ENCODE peak calls at places on chromosomes 11 and 22, in ten cellular contexts. P, M, J, D, S, Q, U, V, R and C are unnamed samples.

GRCh38 chr11:110856993-110857812 is 145.0 kb upstream of the ARHGAP20 start:
- DNase-seq in M (no peak), R (no peak), U (no peak), Q (no peak), D (peak; percentile 61), P (no peak), J (no peak), S (peak; percentile 39), V (no peak), C (no peak)

GRCh38 chr11:79438631-79439429 is 2.0 kb downstream of the TENM4 start:
- DNase-seq in D (peak; percentile 42), U (peak; percentile 30), V (no peak), J (no peak), S (no peak), M (peak; percentile 18), R (no peak), P (peak; percentile 57), Q (no peak), C (no peak)

GRCh38 chr11:121534131-121535093 is 81.6 kb upstream of the SORL1-AS1 start:
- DNase-seq in D (peak; percentile 24), U (peak; percentile 18), J (no peak), R (peak; percentile 16), M (no peak), S (no peak), V (no peak), Q (peak; percentile 46), P (peak; percentile 29), C (no peak)

GRCh38 chr11:123386746-123387510 is 43.1 kb upstream of the GRAMD1B start:
- DNase-seq in R (no peak), P (no peak), U (no peak), Q (no peak), J (no peak), V (no peak), M (no peak), D (peak; percentile 43), S (no peak), C (no peak)

GRCh38 chr11:69198891-69199582 is 43.3 kb downstream of the SMIM38 start:
- DNase-seq in M (no peak), D (no peak), P (no peak), Q (no peak), S (no peak), V (no peak), U (no peak), R (no peak), J (no peak), C (no peak)

GRCh38 chr11:44203270-44204043 is 106.5 kb downstream of the ALX4 start:
- DNase-seq in M (no peak), J (no peak), Q (peak; percentile 38), S (no peak), P (no peak), D (no peak), R (no peak), U (peak; percentile 33), V (no peak), C (no peak)

GRCh38 chr11:79344765-79345164 is 96.1 kb downstream of the TENM4 start:
- DNase-seq in S (no peak), V (no peak), P (no peak), M (no peak), Q (no peak), J (no peak), D (no peak), U (no peak), R (no peak), C (no peak)

GRCh38 chr22:18148508-18148965 is 1.4 kb upstream of the USP18 start:
- DNase-seq in P (no peak), Q (no peak), V (no peak), R (no peak), S (no peak), J (no peak), U (no peak), M (no peak), D (no peak), C (no peak)

DNA sequence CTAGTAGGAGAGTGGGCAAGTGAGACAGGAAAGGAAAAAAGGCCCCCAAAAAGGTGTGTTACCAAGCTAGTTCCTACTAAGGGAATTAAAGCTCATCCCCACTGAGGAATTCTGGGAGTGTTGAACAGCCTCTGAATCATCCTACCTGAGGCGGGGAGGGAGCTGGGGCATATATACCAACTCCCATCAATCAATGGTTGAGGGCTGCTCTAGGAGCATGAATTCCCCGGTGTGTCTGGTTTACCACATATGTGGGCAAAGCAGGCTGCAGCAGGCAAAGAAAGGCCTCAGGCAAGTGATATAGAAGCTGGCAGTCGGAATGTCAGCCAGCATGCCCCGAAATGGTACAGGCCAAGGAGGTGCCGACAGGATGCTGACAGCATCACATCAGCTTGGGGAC is 23.6 kb upstream of the CDON start:
- DNase-seq in R (no peak), V (no peak), Q (no peak), D (no peak), U (no peak), S (no peak), J (no peak), M (no peak), P (no peak), C (no peak)
- TF ChIP-seq POLR2A in R (no peak), V (no peak), Q (no peak), D (no peak), U (no peak), S (no peak), J (no peak), M (no peak), P (no peak), C (no peak)

DNA sequence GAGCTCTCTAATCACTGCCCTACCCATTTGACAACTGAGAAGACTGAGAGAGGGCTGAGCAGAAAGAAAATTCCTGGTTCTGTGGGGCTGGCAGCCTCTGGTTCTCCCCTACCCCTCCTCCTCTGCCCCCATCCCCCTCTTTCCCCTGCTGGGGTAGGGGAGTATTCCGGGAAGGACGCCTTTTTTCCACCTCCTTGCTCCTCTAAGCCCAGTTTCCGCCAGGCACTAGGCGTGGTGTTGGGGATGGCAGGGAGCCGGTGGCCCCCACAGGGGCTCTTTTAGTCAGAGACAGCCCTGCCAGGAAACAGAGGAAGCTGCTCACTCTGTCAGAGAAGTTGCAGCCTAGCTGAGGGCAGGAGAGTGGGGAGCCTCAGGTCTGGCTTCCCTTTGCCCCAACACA is 15.6 kb upstream of the ARHGEF17 start:
- DNase-seq in U (no peak), P (no peak), D (no peak), S (no peak), M (no peak), Q (no peak), J (no peak), R (no peak), V (no peak), C (no peak)
- TF ChIP-seq POLR2A in U (no peak), P (no peak), D (no peak), S (no peak), M (no peak), Q (no peak), J (no peak), R (no peak), V (no peak), C (no peak)

GRCh38 chr11:57662893-57663292 is 5.0 kb upstream of the ZDHHC5 start:
- DNase-seq in M (no peak), R (no peak), V (no peak), Q (no peak), U (no peak), S (no peak), D (no peak), J (peak; percentile 49), P (no peak), C (peak; percentile 54)

GRCh38 chr11:57656936-57657289 is 649 bp upstream of the CLP1 start:
- DNase-seq in D (no peak), S (no peak), R (no peak), V (no peak), U (no peak), Q (no peak), P (no peak), J (no peak), M (no peak), C (no peak)

GRCh38 chr11:57657290-57658022 is at the start of gene CLP1:
- DNase-seq in Q (peak; percentile 99), U (peak; percentile 100), R (peak; percentile 100), J (peak; percentile 99), M (peak; percentile 100), V (peak; percentile 88), D (peak; percentile 99), S (peak; percentile 94), P (peak; percentile 99), C (peak; percentile 99)

GRCh38 chr11:57658023-57658361 is 430 bp downstream of the CLP1 start:
- DNase-seq in D (no peak), R (no peak), P (no peak), J (no peak), V (no peak), S (no peak), Q (no peak), U (no peak), M (no peak), C (peak; percentile 57)

DNA sequence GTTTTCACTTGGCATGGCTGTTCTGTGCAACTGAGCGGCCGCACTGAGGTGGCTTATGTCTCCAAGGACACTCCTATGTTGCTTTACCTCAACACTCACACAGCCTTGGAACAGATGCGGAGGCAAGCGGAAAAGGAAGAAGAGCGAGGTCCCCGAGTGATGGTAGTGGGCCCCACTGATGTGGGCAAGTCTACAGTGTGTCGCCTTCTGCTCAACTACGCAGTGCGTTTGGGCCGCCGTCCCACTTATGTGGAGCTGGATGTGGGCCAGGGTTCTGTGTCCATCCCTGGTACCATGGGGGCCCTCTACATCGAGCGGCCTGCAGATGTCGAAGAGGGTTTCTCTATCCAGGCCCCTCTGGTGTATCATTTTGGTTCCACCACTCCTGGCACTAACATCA is 2.1 kb downstream of the CLP1 start:
- DNase-seq in S (no peak), R (no peak), M (no peak), Q (no peak), V (no peak), D (no peak), P (no peak), J (no peak), U (no peak), C (no peak)
- TF ChIP-seq POLR2A in S (no peak), R (no peak), M (no peak), Q (no peak), V (no peak), D (no peak), P (no peak), J (no peak), U (no peak), C (no peak)

GRCh38 chr22:43109921-43110443 is 568 bp upstream of the BIK start:
- DNase-seq in R (no peak), P (no peak), Q (no peak), U (no peak), D (no peak), V (no peak), J (no peak), M (no peak), S (no peak), C (no peak)

GRCh38 chr22:43109511-43109910 is 1.0 kb upstream of the BIK start:
- DNase-seq in S (no peak), V (no peak), D (no peak), M (no peak), P (no peak), U (no peak), Q (no peak), R (no peak), J (no peak), C (no peak)

GRCh38 chr22:43110444-43110926 is at the start of gene BIK:
- DNase-seq in S (no peak), R (no peak), U (peak; percentile 72), D (no peak), P (peak; percentile 38), Q (peak; percentile 68), M (no peak), V (peak; percentile 63), J (peak; percentile 41), C (peak; percentile 72)

GRCh38 chr22:43113516-43114251 is 3.1 kb downstream of the BIK start:
- DNase-seq in J (no peak), M (no peak), D (no peak), R (no peak), Q (peak; percentile 88), S (no peak), V (no peak), U (peak; percentile 77), P (no peak), C (no peak)

GRCh38 chr22:43110927-43111623 is 525 bp downstream of the BIK start:
- DNase-seq in Q (peak; percentile 76), J (no peak), R (no peak), S (no peak), U (peak; percentile 77), M (no peak), D (no peak), P (peak; percentile 32), V (peak; percentile 55), C (peak; percentile 31)
- TF ChIP-seq POLR2A in Q (no peak), J (no peak), R (no peak), S (peak; percentile 8), U (peak; percentile 14), M (no peak), D (no peak), P (no peak), V (no peak), C (no peak)